ENCODE peak calls at places on chromosomes 2 and 18, in six cellular contexts. One of them, this sample, is unnamed.

GRCh38 chr2:64656379-64656778 is 2.7 kb upstream of the SERTAD2 start:
- DNase-seq in psoas muscle: no peak
- DNase-seq in GM23248: no peak
- DNase-seq in fibroblast of villous mesenchyme: no peak
- DNase-seq in right cardiac atrium: no peak
- DNase-seq in tibial artery: no peak
- DNase-seq in this sample: no peak

GRCh38 chr18:48785091-48785614 is 165.6 kb downstream of the SMAD7 start:
- DNase-seq in psoas muscle: peak
- DNase-seq in GM23248: no peak
- DNase-seq in fibroblast of villous mesenchyme: no peak
- DNase-seq in right cardiac atrium: peak
- DNase-seq in tibial artery: no peak
- DNase-seq in this sample: no peak

GRCh38 chr2:161995553-161996016 is 78.4 kb downstream of the DPP4 start:
- DNase-seq in psoas muscle: no peak
- DNase-seq in GM23248: no peak
- DNase-seq in fibroblast of villous mesenchyme: no peak
- DNase-seq in right cardiac atrium: no peak
- DNase-seq in tibial artery: no peak
- DNase-seq in this sample: no peak

GRCh38 chr2:190119257-190119656 is 56.7 kb upstream of the MSTN start:
- DNase-seq in psoas muscle: no peak
- DNase-seq in GM23248: peak
- DNase-seq in fibroblast of villous mesenchyme: no peak
- DNase-seq in right cardiac atrium: peak
- DNase-seq in tibial artery: peak
- DNase-seq in this sample: no peak

GRCh38 chr2:183070942-183071844 is 7.4 kb upstream of the DUSP19 start:
- DNase-seq in psoas muscle: peak
- DNase-seq in GM23248: peak
- DNase-seq in fibroblast of villous mesenchyme: peak
- DNase-seq in right cardiac atrium: peak
- DNase-seq in tibial artery: peak
- DNase-seq in this sample: no peak

GRCh38 chr18:10378688-10379465 is 75.6 kb upstream of the APCDD1 start:
- DNase-seq in psoas muscle: no peak
- DNase-seq in GM23248: peak
- DNase-seq in fibroblast of villous mesenchyme: peak
- DNase-seq in right cardiac atrium: no peak
- DNase-seq in tibial artery: no peak
- DNase-seq in this sample: no peak

GRCh38 chr18:76252880-76253279 is 242.2 kb downstream of the ZNF516 start:
- DNase-seq in psoas muscle: no peak
- DNase-seq in GM23248: peak
- DNase-seq in fibroblast of villous mesenchyme: peak
- DNase-seq in right cardiac atrium: no peak
- DNase-seq in tibial artery: no peak
- DNase-seq in this sample: no peak

GRCh38 chr2:57084697-57085281 is 901.0 kb downstream of the CCDC85A start:
- DNase-seq in psoas muscle: no peak
- DNase-seq in GM23248: no peak
- DNase-seq in fibroblast of villous mesenchyme: no peak
- DNase-seq in right cardiac atrium: no peak
- DNase-seq in tibial artery: no peak
- DNase-seq in this sample: no peak

GRCh38 chr2:54809814-54810213 is 86.4 kb downstream of the EML6 start:
- DNase-seq in psoas muscle: no peak
- DNase-seq in GM23248: peak
- DNase-seq in fibroblast of villous mesenchyme: peak
- DNase-seq in right cardiac atrium: no peak
- DNase-seq in tibial artery: no peak
- DNase-seq in this sample: no peak

GRCh38 chr2:28250006-28250405 is 142.7 kb upstream of the FOSL2 start:
- DNase-seq in psoas muscle: no peak
- DNase-seq in GM23248: peak
- DNase-seq in fibroblast of villous mesenchyme: peak
- DNase-seq in right cardiac atrium: no peak
- DNase-seq in tibial artery: no peak
- DNase-seq in this sample: no peak

GRCh38 chr2:105438104-105438929 is 39.5 kb upstream of the FHL2 start:
- DNase-seq in psoas muscle: peak
- DNase-seq in GM23248: no peak
- DNase-seq in fibroblast of villous mesenchyme: peak
- DNase-seq in right cardiac atrium: peak
- DNase-seq in tibial artery: no peak
- DNase-seq in this sample: no peak

GRCh38 chr2:105442056-105442455 is 43.2 kb upstream of the FHL2 start:
- DNase-seq in psoas muscle: no peak
- DNase-seq in GM23248: no peak
- DNase-seq in fibroblast of villous mesenchyme: no peak
- DNase-seq in right cardiac atrium: no peak
- DNase-seq in tibial artery: no peak
- DNase-seq in this sample: no peak

GRCh38 chr2:105432749-105433148 is 33.9 kb upstream of the FHL2 start:
- DNase-seq in psoas muscle: no peak
- DNase-seq in GM23248: peak
- DNase-seq in fibroblast of villous mesenchyme: peak
- DNase-seq in right cardiac atrium: no peak
- DNase-seq in tibial artery: no peak
- DNase-seq in this sample: no peak

GRCh38 chr2:105439130-105439529 is 40.3 kb upstream of the FHL2 start:
- DNase-seq in psoas muscle: no peak
- DNase-seq in GM23248: no peak
- DNase-seq in fibroblast of villous mesenchyme: no peak
- DNase-seq in right cardiac atrium: no peak
- DNase-seq in tibial artery: no peak
- DNase-seq in this sample: no peak

DNA sequence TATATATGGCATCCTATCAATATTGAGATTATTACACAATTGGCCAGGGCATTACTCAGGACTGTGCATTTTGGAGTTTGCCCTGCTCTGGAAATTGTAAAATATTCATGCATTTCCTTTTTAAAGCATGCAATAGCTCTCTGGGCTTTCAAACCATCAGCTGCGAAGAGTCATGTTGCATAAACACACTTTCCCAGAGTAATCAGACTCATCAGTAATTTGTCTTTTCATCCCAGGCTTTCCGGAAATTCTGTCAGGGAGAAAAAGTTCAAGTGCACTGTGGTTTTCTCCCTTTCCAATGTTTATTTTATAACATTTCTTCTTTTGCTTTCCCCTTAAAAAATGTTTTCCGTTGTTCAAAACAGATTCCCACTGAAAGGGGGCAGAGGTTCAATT is 38.9 kb upstream of the FHL2 start:
- DNase-seq in psoas muscle: no peak
- DNase-seq in GM23248: peak
- DNase-seq in fibroblast of villous mesenchyme: peak
- DNase-seq in right cardiac atrium: no peak
- DNase-seq in tibial artery: no peak
- DNase-seq in this sample: no peak
- H3K4me3 ChIP-seq in psoas muscle: peak
- H3K4me3 ChIP-seq in GM23248: no peak
- H3K4me3 ChIP-seq in fibroblast of villous mesenchyme: peak
- H3K4me3 ChIP-seq in right cardiac atrium: peak
- H3K4me3 ChIP-seq in tibial artery: no peak
- H3K4me3 ChIP-seq in this sample: no peak

GRCh38 chr2:174595904-174596397 is 1.7 kb downstream of the WIPF1 start:
- DNase-seq in psoas muscle: no peak
- DNase-seq in GM23248: peak
- DNase-seq in fibroblast of villous mesenchyme: no peak
- DNase-seq in right cardiac atrium: no peak
- DNase-seq in tibial artery: no peak
- DNase-seq in this sample: no peak
- H3K4me3 ChIP-seq in psoas muscle: peak
- H3K4me3 ChIP-seq in GM23248: no peak
- H3K4me3 ChIP-seq in fibroblast of villous mesenchyme: no peak
- H3K4me3 ChIP-seq in right cardiac atrium: peak
- H3K4me3 ChIP-seq in tibial artery: peak
- H3K4me3 ChIP-seq in this sample: no peak

GRCh38 chr2:79327460-79327859 is 167.9 kb upstream of the REG3A start:
- DNase-seq in psoas muscle: no peak
- DNase-seq in GM23248: no peak
- DNase-seq in fibroblast of villous mesenchyme: no peak
- DNase-seq in right cardiac atrium: no peak
- DNase-seq in tibial artery: no peak
- DNase-seq in this sample: no peak
- H3K4me3 ChIP-seq in psoas muscle: no peak
- H3K4me3 ChIP-seq in GM23248: no peak
- H3K4me3 ChIP-seq in fibroblast of villous mesenchyme: no peak
- H3K4me3 ChIP-seq in right cardiac atrium: no peak
- H3K4me3 ChIP-seq in tibial artery: no peak
- H3K4me3 ChIP-seq in this sample: no peak

DNA sequence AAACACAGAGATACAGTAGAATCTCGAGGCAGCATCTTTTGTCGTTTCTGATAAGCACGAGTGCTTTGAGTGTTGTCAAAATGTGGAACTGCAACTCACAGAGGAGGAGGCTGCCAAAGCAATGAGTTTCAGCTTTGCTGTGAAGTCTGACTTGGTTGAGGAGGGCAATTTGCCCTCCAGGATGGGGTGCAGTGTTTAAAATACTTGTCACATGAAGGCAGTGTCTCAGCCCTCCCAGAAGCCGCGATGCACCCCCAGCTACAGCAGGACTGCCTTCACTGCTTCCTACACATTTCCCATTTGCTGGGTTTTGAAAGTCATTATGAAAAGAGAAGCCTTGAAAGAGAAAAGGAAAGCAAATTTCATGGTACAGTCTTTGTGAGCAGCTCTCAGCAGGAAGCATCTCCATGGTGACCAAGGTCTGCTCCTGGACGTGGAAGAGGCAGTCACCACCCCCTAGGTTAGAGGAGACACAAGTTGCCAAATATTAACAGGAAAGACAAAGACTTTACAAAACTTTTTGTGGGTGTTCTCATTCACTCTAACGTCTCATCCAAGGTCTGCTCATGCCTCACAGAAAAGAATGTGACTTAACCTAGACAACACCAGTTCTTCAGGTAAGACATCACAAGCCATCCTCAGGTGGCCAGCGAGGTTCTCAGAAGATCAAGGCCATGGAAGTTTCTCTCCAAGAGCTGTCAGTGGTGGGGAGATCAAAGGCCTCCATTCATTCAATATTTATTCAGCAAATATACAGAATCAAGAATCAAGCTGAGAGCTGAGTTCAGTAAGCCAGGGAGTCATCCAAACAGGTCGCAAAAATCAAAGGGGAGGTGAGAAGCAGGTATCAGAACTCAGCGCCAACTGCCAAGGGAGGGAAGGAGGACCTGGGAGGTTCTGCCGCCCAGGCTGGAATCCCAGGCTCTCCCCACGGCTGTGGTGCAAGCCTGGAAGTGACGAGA is 476.0 kb downstream of the EIPR1 start:
- DNase-seq in psoas muscle: no peak
- DNase-seq in GM23248: no peak
- DNase-seq in fibroblast of villous mesenchyme: no peak
- DNase-seq in right cardiac atrium: no peak
- DNase-seq in tibial artery: no peak
- DNase-seq in this sample: no peak
- H3K4me3 ChIP-seq in psoas muscle: no peak
- H3K4me3 ChIP-seq in GM23248: no peak
- H3K4me3 ChIP-seq in fibroblast of villous mesenchyme: no peak
- H3K4me3 ChIP-seq in right cardiac atrium: no peak
- H3K4me3 ChIP-seq in tibial artery: no peak
- H3K4me3 ChIP-seq in this sample: no peak

GRCh38 chr2:217992061-217992460 is 10.7 kb downstream of the TNS1 start:
- DNase-seq in psoas muscle: no peak
- DNase-seq in GM23248: no peak
- DNase-seq in fibroblast of villous mesenchyme: no peak
- DNase-seq in right cardiac atrium: no peak
- DNase-seq in tibial artery: peak
- DNase-seq in this sample: no peak

GRCh38 chr2:217994776-217995274 is 8.0 kb downstream of the TNS1 start:
- DNase-seq in psoas muscle: no peak
- DNase-seq in GM23248: peak
- DNase-seq in fibroblast of villous mesenchyme: peak
- DNase-seq in right cardiac atrium: peak
- DNase-seq in tibial artery: no peak
- DNase-seq in this sample: no peak

GRCh38 chr2:217993817-217994459 is 8.9 kb downstream of the TNS1 start:
- DNase-seq in psoas muscle: peak
- DNase-seq in GM23248: peak
- DNase-seq in fibroblast of villous mesenchyme: peak
- DNase-seq in right cardiac atrium: peak
- DNase-seq in tibial artery: no peak
- DNase-seq in this sample: peak

GRCh38 chr2:217990791-217991465 is 11.9 kb downstream of the TNS1 start:
- DNase-seq in psoas muscle: no peak
- DNase-seq in GM23248: no peak
- DNase-seq in fibroblast of villous mesenchyme: no peak
- DNase-seq in right cardiac atrium: no peak
- DNase-seq in tibial artery: no peak
- DNase-seq in this sample: no peak

GRCh38 chr2:217993055-217993645 is 9.6 kb downstream of the TNS1 start:
- DNase-seq in psoas muscle: no peak
- DNase-seq in GM23248: peak
- DNase-seq in fibroblast of villous mesenchyme: peak
- DNase-seq in right cardiac atrium: no peak
- DNase-seq in tibial artery: no peak
- DNase-seq in this sample: no peak
- H3K4me3 ChIP-seq in psoas muscle: no peak
- H3K4me3 ChIP-seq in GM23248: no peak
- H3K4me3 ChIP-seq in fibroblast of villous mesenchyme: no peak
- H3K4me3 ChIP-seq in right cardiac atrium: no peak
- H3K4me3 ChIP-seq in tibial artery: no peak
- H3K4me3 ChIP-seq in this sample: no peak

DNA sequence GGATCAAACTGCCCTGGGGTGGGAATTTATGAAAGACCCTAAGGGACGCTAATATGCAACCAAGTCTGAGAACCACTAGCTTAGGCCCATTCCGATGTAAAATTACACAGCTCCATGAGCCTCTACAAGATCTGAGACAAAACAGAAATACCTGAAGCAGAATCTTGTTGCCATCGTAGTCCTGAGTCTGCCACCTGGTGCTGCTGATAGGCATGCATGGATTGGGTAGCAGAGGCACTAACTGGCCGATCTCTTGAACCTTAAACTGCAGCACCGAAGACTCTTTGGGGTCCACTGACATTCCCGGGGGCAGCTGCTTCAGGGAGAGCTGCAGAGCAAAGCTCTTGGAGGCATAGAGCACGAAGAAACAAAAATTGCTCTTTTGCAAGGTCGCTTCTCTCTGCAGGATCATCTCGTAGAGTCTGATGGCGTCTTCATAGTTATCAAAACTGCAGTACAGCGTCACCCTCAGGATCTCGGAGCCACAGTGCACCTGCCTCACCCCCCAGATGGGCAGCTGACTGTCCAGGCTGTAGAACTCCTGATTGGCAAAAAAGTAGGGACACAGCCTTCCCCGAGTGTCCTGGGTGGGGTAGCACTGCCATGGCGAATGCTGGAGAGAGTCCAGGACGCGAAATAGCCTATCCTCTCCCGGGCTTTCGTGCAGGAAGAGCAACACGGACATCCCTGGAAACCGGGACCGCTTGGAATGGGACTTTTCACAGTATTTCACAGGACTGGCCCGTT is 848 bp downstream of the FAM124B start:
- DNase-seq in psoas muscle: no peak
- DNase-seq in GM23248: no peak
- DNase-seq in fibroblast of villous mesenchyme: no peak
- DNase-seq in right cardiac atrium: peak
- DNase-seq in tibial artery: no peak
- DNase-seq in this sample: no peak
- H3K4me3 ChIP-seq in psoas muscle: peak
- H3K4me3 ChIP-seq in GM23248: no peak
- H3K4me3 ChIP-seq in fibroblast of villous mesenchyme: no peak
- H3K4me3 ChIP-seq in right cardiac atrium: peak
- H3K4me3 ChIP-seq in tibial artery: peak
- H3K4me3 ChIP-seq in this sample: peak

GRCh38 chr18:79507076-79507545 is 111.4 kb downstream of the NFATC1 start:
- DNase-seq in psoas muscle: peak
- DNase-seq in GM23248: peak
- DNase-seq in fibroblast of villous mesenchyme: peak
- DNase-seq in right cardiac atrium: peak
- DNase-seq in tibial artery: peak
- DNase-seq in this sample: peak
- H3K4me3 ChIP-seq in psoas muscle: peak
- H3K4me3 ChIP-seq in GM23248: peak
- H3K4me3 ChIP-seq in fibroblast of villous mesenchyme: no peak
- H3K4me3 ChIP-seq in right cardiac atrium: peak
- H3K4me3 ChIP-seq in tibial artery: peak
- H3K4me3 ChIP-seq in this sample: no peak